ENCODE peak calls at places on chromosomes 16 and 17, in four cellular contexts. U is heart left ventricle, K is ovary, P is A549. W is an unnamed sample.

GRCh38 chr16:74650966-74651567 is 15.6 kb downstream of the RFWD3 start:
- DNase-seq in K (no peak), P (no peak), U (no peak), W (no peak)

GRCh38 chr17:78278139-78278741 is 46.8 kb downstream of the TMEM235 start:
- DNase-seq in U (no peak), P (no peak), K (no peak), W (no peak)

GRCh38 chr16:21083729-21084268 is 66.8 kb downstream of the DNAH3 start:
- DNase-seq in K (peak), U (peak), P (peak), W (no peak)

GRCh38 chr17:32881054-32881453 is 4.1 kb upstream of the MYO1D start:
- DNase-seq in P (no peak), K (no peak), U (no peak), W (no peak)

GRCh38 chr16:79132745-79133144 is 467.8 kb downstream of the MAF start:
- DNase-seq in K (peak), P (no peak), U (no peak), W (no peak)

GRCh38 chr16:72739577-72739976 is 308.4 kb downstream of the ZFHX3 start:
- DNase-seq in K (no peak), U (no peak), P (no peak), W (no peak)

GRCh38 chr17:76707985-76708807 is 2.6 kb downstream of the MXRA7 start:
- DNase-seq in U (peak), P (no peak), K (peak), W (no peak)

GRCh38 chr16:1075546-1075945 is 3.0 kb downstream of the SSTR5 start:
- DNase-seq in K (no peak), U (no peak), P (no peak), W (no peak)

GRCh38 chr16:35131429-35131828 is 1672.0 kb downstream of the TP53TG3F start:
- DNase-seq in P (no peak), U (no peak), K (no peak), W (no peak)

GRCh38 chr17:6551909-6552768 is 4.2 kb downstream of the PITPNM3 start:
- DNase-seq in K (peak), U (no peak), P (no peak), W (no peak)

GRCh38 chr17:47279062-47279801 is 25.6 kb downstream of the ITGB3 start:
- DNase-seq in P (peak), U (peak), K (peak), W (peak)

GRCh38 chr16:48542020-48542473 is 67.9 kb downstream of the N4BP1 start:
- DNase-seq in P (peak), K (peak), U (peak), W (no peak)

GRCh38 chr17:67942810-67943209 is 53.5 kb downstream of the C17orf58 start:
- DNase-seq in P (peak), K (no peak), U (no peak), W (no peak)

GRCh38 chr16:56689171-56689570 is 6.9 kb downstream of the MT1X start:
- DNase-seq in K (no peak), P (peak), U (no peak), W (no peak)

DNA sequence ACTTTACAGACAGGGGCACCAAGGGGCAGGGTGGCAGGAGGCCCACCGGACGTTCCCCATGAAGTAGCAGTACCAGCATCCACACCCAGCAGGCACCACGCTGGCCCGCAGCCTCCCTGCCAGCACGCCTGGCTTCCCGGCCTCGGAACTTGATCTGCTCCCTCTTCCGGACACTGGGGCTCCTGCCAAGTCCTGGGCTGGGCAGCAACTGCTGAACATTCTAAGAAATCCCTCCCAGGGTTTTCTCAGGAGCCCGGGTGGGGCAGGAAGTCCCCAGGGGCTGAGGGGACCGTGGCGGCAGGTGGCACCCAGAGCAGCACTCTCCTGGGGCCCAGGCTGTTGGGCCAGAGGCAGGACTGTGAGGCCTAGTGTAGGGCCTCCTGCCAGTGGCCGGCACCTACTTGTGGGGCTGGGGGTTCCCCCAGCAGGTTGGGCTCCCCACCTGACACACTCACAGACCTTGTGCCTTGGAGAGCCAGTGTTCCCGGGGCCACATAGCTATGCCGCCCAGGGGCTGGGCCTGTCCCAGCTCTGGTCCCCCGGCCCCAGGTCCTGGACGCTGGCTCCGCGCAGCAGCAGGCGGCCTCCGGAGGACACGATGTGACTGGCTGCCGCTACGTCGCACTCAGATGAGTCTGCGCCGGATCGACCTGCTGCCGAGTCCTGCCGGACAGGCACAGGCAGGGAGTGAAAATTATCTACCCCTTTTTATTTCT is 86.2 kb upstream of the CBX4 start:
- DNase-seq in U (peak), P (peak), K (peak), W (no peak)
- H3K4me3 ChIP-seq in U (no peak), P (no peak), K (no peak), W (no peak)

DNA sequence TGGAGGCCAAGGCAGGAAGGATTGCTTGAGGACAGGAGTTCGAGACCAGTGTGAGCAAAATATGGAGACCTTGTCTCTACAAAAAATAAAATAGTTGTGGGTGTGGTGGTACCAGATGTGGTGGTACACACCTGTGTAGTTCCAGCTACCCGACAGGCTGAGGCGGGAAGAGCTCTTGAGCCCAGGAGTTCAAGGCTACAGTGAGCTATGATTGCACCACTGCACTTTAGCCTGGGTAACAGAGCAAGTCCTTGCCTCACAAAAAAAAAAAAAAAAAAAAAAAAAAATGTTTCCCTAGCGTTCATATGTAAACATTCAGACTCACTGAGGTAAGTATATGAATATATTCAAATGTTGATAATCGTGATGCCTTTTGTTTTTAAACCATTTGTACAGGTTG is 39.5 kb downstream of the CLUH start:
- DNase-seq in P (no peak), U (no peak), K (no peak), W (no peak)
- H3K27ac ChIP-seq in P (no peak), U (no peak), K (no peak), W (no peak)

GRCh38 chr16:50821586-50821985 is 79.7 kb downstream of the CYLD start:
- DNase-seq in P (peak), K (no peak), U (no peak), W (no peak)
- TF ChIP-seq CTCF in P (no peak), K (no peak), U (no peak), W (peak)

GRCh38 chr17:12927001-12927400 is 90.8 kb downstream of the ELAC2 start:
- DNase-seq in K (no peak), P (no peak), U (no peak), W (no peak)
- H3K4me3 ChIP-seq in K (no peak), P (no peak), U (no peak), W (no peak)

GRCh38 chr17:31573047-31573446 is 181.6 kb downstream of the RAB11FIP4 start:
- DNase-seq in U (no peak), P (no peak), K (no peak), W (no peak)

GRCh38 chr17:31575043-31575442 is 183.6 kb downstream of the RAB11FIP4 start:
- DNase-seq in U (no peak), K (no peak), P (no peak), W (no peak)

GRCh38 chr17:31572341-31572740 is 180.9 kb downstream of the RAB11FIP4 start:
- DNase-seq in P (no peak), U (no peak), K (no peak), W (no peak)

GRCh38 chr17:31573861-31574260 is 182.4 kb downstream of the RAB11FIP4 start:
- DNase-seq in P (no peak), U (no peak), K (no peak), W (no peak)

DNA sequence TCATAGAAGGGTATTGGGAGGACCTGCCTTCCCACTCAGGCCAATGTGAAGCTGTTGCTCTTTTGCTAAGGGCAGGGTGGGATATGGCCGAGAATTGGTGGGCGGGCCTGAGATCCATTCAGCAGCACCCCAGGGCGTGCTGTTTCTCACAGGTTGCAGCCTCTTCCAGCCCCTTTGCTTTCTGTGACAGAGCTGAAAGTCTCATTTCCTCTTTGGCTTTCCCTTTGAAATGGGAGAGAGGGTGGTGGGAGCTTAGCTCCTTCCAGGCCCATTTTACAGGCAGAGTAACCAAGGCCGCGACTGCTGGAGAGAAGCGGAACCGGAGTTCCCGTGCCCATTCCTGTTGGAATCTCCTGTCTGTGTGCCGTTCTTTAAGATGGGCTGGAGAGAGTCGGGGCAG is 183.0 kb downstream of the RAB11FIP4 start:
- DNase-seq in K (no peak), U (no peak), P (no peak), W (no peak)
- H3K27ac ChIP-seq in K (peak), U (no peak), P (no peak), W (no peak)